ENCODE peak calls at places on chromosomes 3 and 15, in ten cellular contexts. D is naive thymus-derived CD4-positive, alpha-beta T cell; V is fibroblast of lung; U is tibial nerve; G is trophoblast cell; Z is neuronal stem cell; H is SK-N-SH; W is OCI-LY7; R is heart right ventricle; T is WERI-Rb-1. E is an unnamed sample.

GRCh38 chr15:94791516-94791915 is 560.2 kb downstream of the MCTP2 start:
- DNase-seq in G (no peak), W (no peak), V (no peak), T (no peak), R (no peak), U (no peak), H (no peak), D (no peak), Z (no peak), E (no peak)

GRCh38 chr3:143287403-143287802 is 167.8 kb downstream of the CHST2 start:
- DNase-seq in V (no peak), H (no peak), U (no peak), T (no peak), W (no peak), Z (no peak), R (no peak), G (no peak), D (no peak), E (no peak)

GRCh38 chr3:36381311-36381956 is 1.1 kb downstream of the STAC start:
- DNase-seq in T (no peak), U (no peak), D (no peak), H (peak; percentile 41), Z (peak; percentile 43), V (no peak), R (no peak), W (no peak), G (no peak), E (no peak)

GRCh38 chr15:41256103-41256502 is 25.0 kb downstream of the CHP1 start:
- DNase-seq in R (no peak), D (no peak), T (no peak), U (no peak), W (no peak), G (no peak), V (no peak), H (no peak), Z (no peak), E (no peak)

GRCh38 chr3:73319179-73319769 is 257.8 kb downstream of the EBLN2 start:
- DNase-seq in V (peak; percentile 38), H (no peak), G (no peak), W (no peak), U (no peak), R (no peak), Z (no peak), D (no peak), T (no peak), E (no peak)

GRCh38 chr3:45944830-45945620 is 1.8 kb downstream of the CXCR6 start:
- DNase-seq in U (no peak), W (no peak), T (no peak), Z (no peak), G (no peak), R (no peak), D (no peak), V (no peak), H (no peak), E (no peak)

GRCh38 chr15:33115191-33115861 is 79.2 kb downstream of the FMN1 start:
- DNase-seq in D (no peak), T (no peak), U (no peak), Z (no peak), G (peak; percentile 81), R (no peak), V (peak; percentile 55), H (no peak), W (no peak), E (no peak)

GRCh38 chr15:75348034-75348562 is 1.3 kb downstream of the NEIL1 start:
- DNase-seq in G (no peak), Z (no peak), R (no peak), T (no peak), D (no peak), V (no peak), H (peak; percentile 78), U (no peak), W (no peak), E (no peak)

GRCh38 chr3:119702530-119703527 is at the start of gene CFAP91:
- DNase-seq in G (peak; percentile 93), Z (peak; percentile 95), V (peak; percentile 93), W (no peak), D (peak; percentile 78), R (peak; percentile 97), T (no peak), U (peak; percentile 98), H (peak; percentile 97), E (peak; percentile 98)
- H3K4me3 ChIP-seq in G (peak within 1 kb of the TSS; percentile 19), Z (peak within 1 kb of the TSS; percentile 58), V (peak within 1 kb of the TSS; percentile 47), W (no peak within 1 kb of the TSS), D (peak within 1 kb of the TSS; percentile 61), R (peak within 1 kb of the TSS; percentile 47), T (no peak within 1 kb of the TSS), U (peak within 1 kb of the TSS; percentile 66), H (peak within 1 kb of the TSS; percentile 72), E (peak within 1 kb of the TSS; percentile 90)

GRCh38 chr3:31198890-31199289 is 304.4 kb upstream of the GADL1 start:
- DNase-seq in R (no peak), U (no peak), T (no peak), G (no peak), H (no peak), V (no peak), Z (no peak), W (no peak), D (no peak), E (no peak)

GRCh38 chr3:31196881-31197364 is 302.5 kb upstream of the GADL1 start:
- DNase-seq in Z (no peak), W (no peak), U (peak; percentile 37), D (no peak), T (no peak), H (no peak), G (peak; percentile 36), V (peak; percentile 66), R (peak; percentile 40), E (peak; percentile 77)

GRCh38 chr3:31197941-31198340 is 303.5 kb upstream of the GADL1 start:
- DNase-seq in G (no peak), W (no peak), H (no peak), D (no peak), U (no peak), T (no peak), Z (no peak), V (no peak), R (no peak), E (no peak)

GRCh38 chr3:31193871-31194270 is 299.4 kb upstream of the GADL1 start:
- DNase-seq in U (no peak), Z (no peak), H (no peak), G (no peak), D (no peak), T (no peak), R (no peak), W (no peak), V (peak; percentile 38), E (no peak)

GRCh38 chr3:31196261-31196660 is 301.8 kb upstream of the GADL1 start:
- DNase-seq in Z (no peak), U (no peak), G (no peak), R (no peak), W (no peak), D (no peak), V (no peak), H (no peak), T (no peak), E (no peak)
- H3K27ac ChIP-seq in Z (no peak overlapping the region), U (no peak overlapping the region), G (no peak overlapping the region), R (no peak overlapping the region), W (no peak overlapping the region), D (no peak overlapping the region), V (no peak overlapping the region), H (no peak overlapping the region), T (no peak overlapping the region), E (peak overlapping the region; percentile 50)

GRCh38 chr3:49273825-49274532 is 3.1 kb downstream of the C3orf62 start:
- DNase-seq in T (no peak), Z (no peak), G (no peak), W (no peak), D (no peak), H (no peak), R (no peak), V (no peak), U (no peak), E (no peak)

GRCh38 chr3:49276475-49277356 is at the start of gene C3orf62:
- DNase-seq in H (peak; percentile 93), V (peak; percentile 82), W (no peak), R (peak; percentile 95), G (peak; percentile 52), U (peak; percentile 84), T (no peak), D (peak; percentile 41), Z (no peak), E (peak; percentile 95)

GRCh38 chr3:49278548-49278947 is 1.5 kb upstream of the C3orf62 start:
- DNase-seq in R (no peak), G (no peak), V (no peak), Z (no peak), W (no peak), H (no peak), T (no peak), D (no peak), U (no peak), E (no peak)

GRCh38 chr3:49279376-49279775 is 2.3 kb upstream of the C3orf62 start:
- DNase-seq in U (no peak), D (no peak), T (no peak), W (no peak), V (no peak), G (no peak), R (no peak), H (no peak), Z (no peak), E (no peak)

DNA sequence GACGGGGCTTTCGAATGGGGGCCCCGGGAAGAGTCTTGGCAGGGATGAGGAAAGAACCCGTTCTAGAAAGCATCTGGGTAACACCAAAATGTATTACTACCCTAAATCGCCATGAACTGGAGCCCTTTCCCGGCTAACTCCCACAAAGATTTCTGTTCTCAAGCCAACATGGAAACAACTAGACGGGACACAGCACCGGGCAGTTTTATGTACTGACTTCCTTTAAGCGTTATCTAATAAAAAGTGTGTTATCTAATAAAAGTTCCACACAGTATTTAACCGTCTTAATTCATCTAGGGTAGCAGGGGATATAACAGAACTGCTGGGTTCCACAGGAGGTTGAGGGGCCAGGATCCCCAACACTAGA is 308 bp upstream of the C3orf62 start:
- DNase-seq in U (no peak), R (no peak), D (no peak), W (no peak), G (no peak), Z (no peak), V (no peak), T (no peak), H (no peak), E (no peak)
- H3K4me3 ChIP-seq in U (peak overlapping the region; percentile 47), R (peak overlapping the region; percentile 33), D (peak overlapping the region; percentile 77), W (no peak overlapping the region), G (no peak overlapping the region), Z (no peak overlapping the region), V (peak overlapping the region; percentile 5), T (no peak overlapping the region), H (peak overlapping the region; percentile 32), E (peak overlapping the region; percentile 76)

GRCh38 chr15:60396100-60396499 is 1.7 kb downstream of the ANXA2 start:
- DNase-seq in T (no peak), R (no peak), W (no peak), H (no peak), D (no peak), U (no peak), Z (no peak), V (no peak), G (peak; percentile 90), E (no peak)

GRCh38 chr15:60396964-60397771 is 618 bp downstream of the ANXA2 start:
- DNase-seq in D (peak; percentile 18), R (peak; percentile 68), Z (no peak), W (peak; percentile 48), G (peak; percentile 71), V (peak; percentile 71), U (peak; percentile 53), T (no peak), H (peak; percentile 70), E (peak; percentile 85)

GRCh38 chr15:60397772-60398445 is at the start of gene ANXA2:
- DNase-seq in U (peak; percentile 83), R (peak; percentile 88), D (peak; percentile 55), G (peak; percentile 86), H (peak; percentile 85), W (peak; percentile 57), T (no peak), V (peak; percentile 91), Z (no peak), E (peak; percentile 91)

GRCh38 chr15:60395276-60396011 is 2.3 kb downstream of the ANXA2 start:
- DNase-seq in H (no peak), U (no peak), W (no peak), T (no peak), Z (no peak), D (no peak), G (no peak), V (no peak), R (no peak), E (no peak)

GRCh38 chr15:60396560-60396963 is 1.2 kb downstream of the ANXA2 start:
- DNase-seq in D (no peak), T (no peak), W (no peak), U (no peak), Z (no peak), H (no peak), V (no peak), G (no peak), R (no peak), E (no peak)
- H3K27ac ChIP-seq in D (no peak overlapping the region), T (no peak overlapping the region), W (no peak overlapping the region), U (peak overlapping the region; percentile 86), Z (no peak overlapping the region), H (peak overlapping the region; percentile 99), V (peak overlapping the region; percentile 99), G (peak overlapping the region; percentile 99), R (peak overlapping the region; percentile 97), E (peak overlapping the region; percentile 98)